ENCODE peak calls at places on chromosome 13, in ten cellular contexts. W, L, P, Y, Z, I, U, H, J and O are unnamed samples.

GRCh38 chr13:50911051-50911690 is 1.6 kb downstream of the RNASEH2B start:
- DNase-seq in L (no peak), Y (peak; percentile 9), J (peak; percentile 15), P (no peak), Z (no peak), W (no peak), H (peak; percentile 23), I (no peak), U (no peak), O (no peak)

GRCh38 chr13:100089633-100090032 is 740 bp downstream of the PCCA start:
- DNase-seq in L (no peak), J (peak; percentile 11), Z (no peak), I (no peak), W (no peak), H (peak; percentile 11), P (no peak), Y (peak; percentile 34), U (peak; percentile 53), O (no peak)

GRCh38 chr13:41458187-41458938 is 1.0 kb downstream of the RGCC start:
- DNase-seq in U (peak; percentile 16), I (peak; percentile 33), W (peak; percentile 23), H (no peak), Z (peak; percentile 50), Y (no peak), J (peak; percentile 16), L (peak; percentile 33), P (peak; percentile 23), O (no peak)

GRCh38 chr13:106496072-106496997 is 39.1 kb downstream of the EFNB2 start:
- DNase-seq in Y (no peak), P (no peak), J (no peak), W (peak; percentile 13), U (no peak), H (no peak), Z (no peak), I (no peak), L (no peak), O (no peak)

GRCh38 chr13:76853481-76853880 is 32.7 kb downstream of the KCTD12 start:
- DNase-seq in W (no peak), Z (no peak), P (no peak), I (no peak), L (no peak), H (no peak), U (no peak), J (peak; percentile 69), Y (no peak), O (no peak)

GRCh38 chr13:71306821-71307220 is 560.2 kb downstream of the DACH1 start:
- DNase-seq in P (no peak), L (no peak), I (no peak), H (no peak), U (no peak), W (no peak), J (no peak), Z (no peak), Y (no peak), O (no peak)

GRCh38 chr13:43203781-43204180 is 180.4 kb downstream of the DNAJC15 start:
- DNase-seq in Z (no peak), L (no peak), P (no peak), Y (no peak), U (no peak), I (no peak), W (no peak), H (no peak), J (no peak), O (no peak)

GRCh38 chr13:101289764-101290163 is 126.5 kb downstream of the NALCN start:
- DNase-seq in Y (peak; percentile 90), Z (no peak), I (peak; percentile 92), H (peak; percentile 35), J (peak; percentile 29), L (no peak), U (no peak), W (no peak), P (no peak), O (no peak)

GRCh38 chr13:49308104-49308875 is 60.6 kb downstream of the CDADC1 start:
- DNase-seq in L (no peak), J (no peak), W (peak; percentile 90), I (no peak), H (peak; percentile 41), Y (peak; percentile 65), P (no peak), U (peak; percentile 86), Z (no peak), O (peak; percentile 46)

GRCh38 chr13:99926014-99926731 is 45.4 kb downstream of the ZIC5 start:
- DNase-seq in I (no peak), L (no peak), P (peak; percentile 4), U (peak; percentile 20), H (no peak), Z (no peak), W (peak; percentile 56), Y (peak; percentile 14), J (peak; percentile 25), O (no peak)

GRCh38 chr13:84831666-84832657 is 949.7 kb upstream of the SLITRK1 start:
- DNase-seq in U (no peak), Z (no peak), W (no peak), J (no peak), L (no peak), I (no peak), Y (no peak), H (no peak), P (no peak), O (no peak)